ENCODE peak calls at places on chromosomes 7 and 10, in five cellular contexts. G is DND-41, O is neuronal stem cell, H is pancreas, U is HCT116. A is an unnamed sample.

GRCh38 chr7:26777383-26777782 is 87.0 kb downstream of the SKAP2 start:
- DNase-seq in G (no peak), O (no peak), H (no peak), U (no peak), A (no peak)

GRCh38 chr7:155283565-155284194 is 14.0 kb upstream of the INSIG1 start:
- DNase-seq in G (no peak), O (no peak), H (no peak), U (no peak), A (no peak)

GRCh38 chr7:30662431-30662939 is 19.8 kb downstream of the CRHR2 start:
- DNase-seq in G (no peak), O (no peak), H (no peak), U (no peak), A (no peak)

GRCh38 chr10:84352251-84352842 is 24.0 kb downstream of the CCSER2 start:
- DNase-seq in G (peak; percentile 70), O (peak; percentile 31), H (peak; percentile 43), U (peak; percentile 53), A (peak; percentile 60)

GRCh38 chr10:71974489-71975011 is 10.4 kb downstream of the CHST3 start:
- DNase-seq in G (no peak), O (no peak), H (no peak), U (peak; percentile 51), A (no peak)

GRCh38 chr10:35005868-35006267 is 84.3 kb downstream of the CUL2 start:
- DNase-seq in G (no peak), O (no peak), H (no peak), U (no peak), A (no peak)

GRCh38 chr7:66894463-66895080 is 26.5 kb upstream of the TMEM248 start:
- DNase-seq in G (peak; percentile 21), O (peak; percentile 14), H (no peak), U (no peak), A (no peak)

GRCh38 chr7:25790261-25790660 is 361.7 kb upstream of the NFE2L3 start:
- DNase-seq in G (no peak), O (no peak), H (no peak), U (no peak), A (no peak)

GRCh38 chr7:38169862-38170261 is 8.2 kb upstream of the STARD3NL start:
- DNase-seq in G (no peak), O (no peak), H (no peak), U (no peak), A (no peak)

GRCh38 chr7:136887317-136887716 is 18.9 kb downstream of the CHRM2 start:
- DNase-seq in G (no peak), O (no peak), H (no peak), U (no peak), A (no peak)

DNA sequence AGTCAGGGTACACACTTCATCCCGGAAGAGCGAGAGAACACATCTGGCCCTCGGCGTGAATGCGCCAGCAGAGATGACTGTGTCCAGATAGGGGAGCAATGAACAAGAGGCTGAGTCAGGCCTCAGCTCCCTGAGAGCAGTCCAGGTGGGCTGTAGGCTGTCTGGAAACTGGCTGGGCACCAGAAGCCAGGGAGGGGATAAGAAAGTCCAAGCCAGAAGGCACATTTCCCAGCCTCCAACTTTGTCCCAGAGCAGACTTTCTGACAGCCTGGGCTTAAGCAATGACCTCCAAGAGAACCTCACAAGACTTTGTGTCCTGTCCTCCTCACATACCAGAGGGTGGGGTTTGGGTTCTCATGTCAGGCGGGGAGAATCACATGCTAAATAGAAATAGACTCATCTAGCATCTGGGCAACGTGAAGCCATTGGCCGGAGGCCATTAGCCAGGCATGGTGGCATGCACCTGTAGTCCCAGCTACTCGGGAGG is 157.2 kb downstream of the ARHGAP12 start:
- DNase-seq in G (no peak), O (no peak), H (peak; percentile 91), U (no peak), A (no peak)
- H3K27ac ChIP-seq in G (no peak overlapping the region), O (no peak overlapping the region), H (peak overlapping the region; percentile 33), U (no peak overlapping the region), A (no peak overlapping the region)

DNA sequence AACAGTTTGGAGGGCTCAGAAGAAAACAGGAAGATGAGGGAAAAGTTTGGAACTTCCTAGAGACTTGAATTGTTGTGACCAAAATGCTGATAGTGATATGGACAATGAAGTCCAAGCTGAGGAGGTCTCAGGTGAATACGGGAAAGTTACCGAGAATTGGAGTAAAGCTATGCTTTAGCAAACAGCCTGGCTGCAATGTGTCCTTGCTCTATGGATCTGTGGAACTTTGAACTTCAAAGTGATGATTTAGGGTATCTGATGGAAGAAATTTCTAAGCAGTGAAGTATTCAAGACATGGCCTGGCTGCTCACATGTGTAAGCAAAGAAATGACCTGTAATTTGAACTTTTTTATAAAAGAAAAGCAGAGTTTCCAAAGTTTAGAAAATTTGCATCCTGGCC is 240.2 kb upstream of the KLF14 start:
- DNase-seq in G (no peak), O (no peak), H (no peak), U (no peak), A (no peak)
- H3K36me3 ChIP-seq in G (peaks cover 33% of the 10 kb centered on the region), O (no peaks in the 10 kb centered on the region), H (no peaks in the 10 kb centered on the region), U (no peaks in the 10 kb centered on the region), A (peaks cover 14% of the 10 kb centered on the region)

GRCh38 chr7:151876899-151877777 is at the start of gene PRKAG2:
- DNase-seq in G (no peak), O (peak; percentile 45), H (peak; percentile 72), U (no peak), A (peak; percentile 74)
- H3K27ac ChIP-seq in G (no peak within 1 kb of the TSS), O (no peak within 1 kb of the TSS), H (peak within 1 kb of the TSS; percentile 81), U (peak within 1 kb of the TSS; percentile 45), A (peak within 1 kb of the TSS; percentile 92)

GRCh38 chr10:73838827-73839226 is 27.4 kb upstream of the NDST2 start:
- DNase-seq in G (no peak), O (no peak), H (no peak), U (no peak), A (no peak)
- H3K36me3 ChIP-seq in G (peaks cover 70% of the 10 kb centered on the region), O (peaks cover 16% of the 10 kb centered on the region), H (no peaks in the 10 kb centered on the region), U (peaks cover 19% of the 10 kb centered on the region), A (peaks cover 7% of the 10 kb centered on the region)

DNA sequence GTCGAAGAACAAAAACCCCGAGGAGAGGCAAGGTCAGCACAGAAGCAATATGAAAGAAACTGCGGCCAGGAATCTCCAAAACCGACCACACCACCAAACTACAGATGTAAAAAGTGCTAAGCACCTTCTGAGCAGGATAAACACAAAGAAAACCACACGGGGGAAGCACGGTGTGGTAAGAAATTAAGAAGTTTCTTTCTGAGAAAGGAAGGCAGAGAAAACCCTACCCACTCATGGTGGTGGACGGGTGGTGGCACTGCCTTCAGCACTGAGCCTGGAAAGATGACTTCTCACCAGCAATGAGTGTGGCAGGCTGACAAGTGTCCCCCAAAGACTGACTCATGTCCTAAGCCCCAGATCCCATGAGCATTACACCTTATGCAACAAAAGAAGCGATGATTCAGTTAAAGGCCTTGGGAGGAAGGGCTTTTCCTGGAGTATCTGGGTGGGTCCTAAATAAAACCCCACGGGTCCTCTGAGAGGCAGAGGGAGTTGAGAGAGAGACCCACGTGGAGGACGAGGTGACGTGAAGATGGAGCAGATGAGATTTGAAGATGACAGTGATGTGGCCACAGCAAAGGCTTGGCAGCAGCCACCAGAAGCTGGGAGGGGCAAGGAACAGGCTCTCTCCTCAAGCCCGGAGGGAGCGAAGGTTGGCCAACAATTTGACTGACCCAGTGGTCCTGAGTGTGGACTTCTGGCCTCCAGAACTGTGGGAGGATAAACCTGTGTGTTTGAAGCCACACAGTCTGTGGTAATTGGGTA is 124.9 kb downstream of the DLG5 start:
- DNase-seq in G (no peak), O (no peak), H (no peak), U (no peak), A (no peak)
- H3K27ac ChIP-seq in G (no peak overlapping the region), O (no peak overlapping the region), H (no peak overlapping the region), U (no peak overlapping the region), A (no peak overlapping the region)

DNA sequence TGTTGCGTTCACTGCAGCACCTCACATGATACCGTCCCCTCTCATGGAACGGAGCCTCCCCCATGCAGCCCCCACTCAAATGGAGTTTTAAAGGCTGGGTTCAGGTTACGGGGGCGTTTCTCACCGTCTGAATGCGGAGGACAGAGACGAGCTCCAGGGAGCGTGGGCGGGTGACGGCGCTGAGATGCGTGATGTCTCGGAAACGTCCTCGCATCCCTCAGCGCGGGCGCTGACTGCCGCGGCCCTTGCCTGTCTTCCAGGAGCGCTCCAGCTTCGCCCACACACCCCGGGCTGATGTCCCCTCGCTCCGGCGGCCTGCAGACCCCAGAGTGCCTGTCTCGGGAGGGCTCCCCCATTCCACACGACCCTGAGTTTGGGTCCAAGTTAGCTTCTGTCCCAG is 16.6 kb upstream of the AP5Z1 start:
- DNase-seq in G (no peak), O (no peak), H (no peak), U (no peak), A (no peak)
- H3K36me3 ChIP-seq in G (peaks cover 93% of the 10 kb centered on the region), O (peaks cover 57% of the 10 kb centered on the region), H (peaks cover 28% of the 10 kb centered on the region), U (peaks cover 45% of the 10 kb centered on the region), A (peaks cover 72% of the 10 kb centered on the region)

GRCh38 chr10:100481462-100482081 is 18.8 kb downstream of the WNT8B start:
- DNase-seq in G (peak; percentile 93), O (peak; percentile 90), H (peak; percentile 82), U (peak; percentile 89), A (peak; percentile 89)

GRCh38 chr10:100485336-100485735 is 22.5 kb downstream of the WNT8B start:
- DNase-seq in G (no peak), O (no peak), H (no peak), U (no peak), A (no peak)

GRCh38 chr10:100482181-100482833 is 19.5 kb downstream of the WNT8B start:
- DNase-seq in G (peak; percentile 75), O (peak; percentile 72), H (peak; percentile 78), U (peak; percentile 13), A (peak; percentile 58)

GRCh38 chr10:100483876-100484666 is 21.3 kb downstream of the WNT8B start:
- DNase-seq in G (no peak), O (no peak), H (no peak), U (no peak), A (no peak)

DNA sequence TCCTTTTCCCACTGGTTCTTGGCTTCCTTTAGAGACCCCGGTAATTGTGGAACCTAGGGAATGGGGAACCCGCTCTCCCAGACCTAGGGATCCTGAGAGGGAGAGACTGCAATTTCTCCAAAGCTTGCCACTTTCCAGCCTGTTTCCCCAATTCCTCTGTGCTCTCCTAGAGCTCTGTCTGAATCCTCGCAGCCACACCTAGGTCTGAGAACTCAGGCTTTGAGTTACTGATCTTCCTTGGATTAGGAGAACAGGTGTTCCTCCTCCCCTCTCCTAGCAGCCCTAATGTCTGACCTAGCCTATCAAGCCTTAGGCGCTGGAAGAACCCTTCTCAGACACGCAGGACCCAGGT is 20.0 kb downstream of the WNT8B start:
- DNase-seq in G (no peak), O (no peak), H (no peak), U (no peak), A (no peak)
- H3K27ac ChIP-seq in G (no peak overlapping the region), O (no peak overlapping the region), H (peak overlapping the region; percentile 58), U (no peak overlapping the region), A (no peak overlapping the region)

GRCh38 chr7:111486472-111487142 is 75.7 kb downstream of the IMMP2L start:
- DNase-seq in G (peak; percentile 21), O (peak; percentile 30), H (no peak), U (peak; percentile 29), A (no peak)
- H3K36me3 ChIP-seq in G (no peaks in the 10 kb centered on the region), O (no peaks in the 10 kb centered on the region), H (no peaks in the 10 kb centered on the region), U (no peaks in the 10 kb centered on the region), A (no peaks in the 10 kb centered on the region)

DNA sequence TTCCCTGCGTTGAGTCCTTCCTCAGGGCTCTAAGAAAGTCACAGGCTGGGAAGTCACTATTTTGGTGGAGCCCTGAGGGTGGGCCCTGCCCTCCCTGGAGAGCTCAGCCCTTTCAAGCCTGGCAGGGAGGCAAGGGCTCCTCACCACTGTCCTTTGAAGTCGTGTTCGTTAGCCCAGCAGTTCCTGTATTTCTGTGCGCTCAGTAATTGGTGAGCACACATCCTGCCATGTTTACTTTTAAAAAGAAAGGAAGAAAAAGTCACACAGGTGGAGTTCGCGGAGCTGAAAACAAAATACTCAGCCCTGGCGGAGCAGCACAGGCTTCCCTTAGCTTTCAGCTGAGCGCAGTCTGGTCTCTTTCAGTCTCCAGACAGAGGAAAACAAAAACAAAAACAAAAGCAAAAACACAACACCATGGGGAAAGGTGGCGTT is 37.1 kb downstream of the PRKCQ start:
- DNase-seq in G (peak; percentile 91), O (no peak), H (no peak), U (no peak), A (no peak)
- H3K27ac ChIP-seq in G (peak overlapping the region; percentile 95), O (no peak overlapping the region), H (no peak overlapping the region), U (no peak overlapping the region), A (peak overlapping the region; percentile 13)

A was measured in lung.